ENCODE peak calls at places on chromosomes 4 and X, in nine cellular contexts. G is epithelial cell of esophagus, B is IMR-90, C is right atrium auricular region, N is tibial artery, I is AG10803, U is MM.1S, K is stomach, W is ovary. F is an unnamed sample.

GRCh38 chr4:107444-108429 is 16.6 kb upstream of the ZNF718 start:
- DNase-seq in G (no peak), B (no peak), C (no peak), N (no peak), I (no peak), U (no peak), K (no peak), W (no peak), F (no peak)

GRCh38 chr4:38488891-38489861 is 174.8 kb upstream of the KLF3 start:
- DNase-seq in G (no peak), B (no peak), C (no peak), N (no peak), I (no peak), U (no peak), K (no peak), W (no peak), F (peak; percentile 71)

GRCh38 chr4:6681191-6681590 is 12.5 kb upstream of the S100P start:
- DNase-seq in G (no peak), B (no peak), C (no peak), N (no peak), I (no peak), U (no peak), K (no peak), W (no peak), F (no peak)

GRCh38 chr4:24482871-24483270 is 101.5 kb downstream of the DHX15 start:
- DNase-seq in G (peak; percentile 44), B (peak; percentile 14), C (no peak), N (no peak), I (no peak), U (no peak), K (no peak), W (no peak), F (no peak)

GRCh38 chr4:8035371-8035780 is 95.7 kb upstream of the AFAP1 start:
- DNase-seq in G (peak; percentile 39), B (peak; percentile 51), C (no peak), N (no peak), I (peak; percentile 33), U (peak; percentile 48), K (no peak), W (no peak), F (peak; percentile 40)

GRCh38 chr4:181612240-181612639 is 631.0 kb upstream of the TENM3 start:
- DNase-seq in G (no peak), B (no peak), C (no peak), N (no peak), I (no peak), U (no peak), K (no peak), W (no peak), F (no peak)

GRCh38 chrX:73977542-73978169 is 326.3 kb upstream of the ZCCHC13 start:
- DNase-seq in G (no peak), B (no peak), C (no peak), N (no peak), I (no peak), U (peak; percentile 39), K (no peak), W (no peak), F (no peak)

GRCh38 chrX:109199726-109200125 is 282.2 kb downstream of the GUCY2F start:
- DNase-seq in G (no peak), B (no peak), C (no peak), N (no peak), I (peak; percentile 7), U (no peak), K (no peak), W (no peak), F (peak; percentile 63)

GRCh38 chrX:78199851-78200250 is 60.4 kb upstream of the TAF9B start:
- DNase-seq in G (peak; percentile 46), B (peak; percentile 8), C (no peak), N (no peak), I (peak; percentile 1), U (peak; percentile 36), K (no peak), W (no peak), F (peak; percentile 13)

DNA sequence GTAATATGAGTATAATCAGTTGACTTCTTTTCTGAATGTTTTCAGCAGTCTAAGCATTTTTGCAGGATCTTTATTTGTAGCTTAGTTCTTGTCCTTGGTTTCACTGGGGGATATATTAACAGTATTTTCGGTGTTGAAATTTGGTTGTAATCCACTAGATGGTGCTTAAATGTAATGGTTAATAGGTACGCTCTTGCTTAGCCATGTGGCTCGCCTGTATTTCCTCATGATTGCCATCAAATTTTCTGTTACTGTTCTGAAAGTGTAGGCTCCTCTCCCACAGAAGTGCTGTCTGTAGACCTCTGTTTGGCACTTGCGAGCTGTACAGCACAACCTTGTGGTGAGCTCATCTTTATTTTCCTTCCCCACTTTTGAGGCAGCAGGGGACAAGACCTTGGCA is 3.9 kb upstream of the FAAH2 start:
- DNase-seq in G (peak; percentile 9), B (no peak), C (no peak), N (no peak), I (no peak), U (peak; percentile 56), K (no peak), W (no peak), F (no peak)
- H3K4me3 ChIP-seq in G (no peak overlapping the region), B (no peak overlapping the region), C (no peak overlapping the region), N (no peak overlapping the region), I (no peak overlapping the region), U (peak overlapping the region; percentile 16), K (no peak overlapping the region), W (no peak overlapping the region), F (no peak overlapping the region)

DNA sequence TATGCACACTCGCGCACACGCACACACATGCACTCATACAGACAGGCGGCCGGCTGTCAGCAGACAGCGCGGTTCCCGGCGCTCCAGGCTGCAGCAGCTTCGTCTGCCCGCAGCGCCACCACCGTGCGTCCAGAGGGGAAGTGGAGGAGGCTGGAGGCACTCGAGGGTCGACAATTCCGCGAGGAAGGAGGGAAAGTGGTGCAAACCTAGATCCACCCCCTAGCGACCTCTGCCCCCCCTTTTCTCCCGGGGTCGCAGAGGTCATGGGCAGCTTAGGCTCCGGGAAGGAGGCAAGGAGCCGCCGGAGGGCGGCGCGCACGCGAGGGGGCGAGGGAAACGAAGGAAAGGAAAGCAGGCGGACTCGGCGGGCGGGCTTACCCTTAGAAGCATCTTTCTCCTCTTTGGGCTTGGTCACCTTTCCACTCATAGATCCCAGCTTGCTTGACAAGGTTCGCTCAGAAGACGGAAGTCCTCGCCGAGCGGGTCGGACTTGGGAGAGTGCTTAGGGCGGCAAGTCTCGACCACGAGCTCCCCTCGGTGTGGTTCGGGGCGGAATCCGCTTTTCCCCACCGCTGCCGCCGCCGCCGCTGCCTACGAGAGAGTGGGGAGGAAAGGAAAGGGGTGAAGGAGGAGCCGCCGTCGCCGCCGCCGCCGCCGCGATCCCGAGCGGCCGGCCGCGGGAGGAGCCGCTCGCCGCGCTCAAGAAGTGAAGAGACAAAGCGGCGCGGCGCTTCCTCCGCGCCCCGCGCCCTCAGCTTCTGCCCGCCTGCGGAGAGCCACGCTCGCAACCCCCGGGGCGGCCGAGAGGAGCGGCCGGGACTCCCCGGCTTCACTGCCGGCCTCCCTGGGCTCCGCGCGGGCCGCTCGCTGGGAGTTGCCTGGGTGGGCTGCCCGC is 326.6 kb upstream of the F9 start:
- DNase-seq in G (peak; percentile 30), B (no peak), C (no peak), N (no peak), I (peak; percentile 27), U (peak; percentile 17), K (peak; percentile 36), W (peak; percentile 46), F (peak; percentile 25)
- TF ChIP-seq CTCF in G (no peak), B (no peak), C (no peak), N (no peak), I (peak; percentile 10), U (peak; percentile 28), K (no peak), W (no peak), F (no peak)

GRCh38 chr4:46124773-46125172 is 919 bp upstream of the GABRG1 start:
- DNase-seq in G (no peak), B (no peak), C (no peak), N (no peak), I (no peak), U (no peak), K (no peak), W (peak; percentile 52), F (no peak)

DNA sequence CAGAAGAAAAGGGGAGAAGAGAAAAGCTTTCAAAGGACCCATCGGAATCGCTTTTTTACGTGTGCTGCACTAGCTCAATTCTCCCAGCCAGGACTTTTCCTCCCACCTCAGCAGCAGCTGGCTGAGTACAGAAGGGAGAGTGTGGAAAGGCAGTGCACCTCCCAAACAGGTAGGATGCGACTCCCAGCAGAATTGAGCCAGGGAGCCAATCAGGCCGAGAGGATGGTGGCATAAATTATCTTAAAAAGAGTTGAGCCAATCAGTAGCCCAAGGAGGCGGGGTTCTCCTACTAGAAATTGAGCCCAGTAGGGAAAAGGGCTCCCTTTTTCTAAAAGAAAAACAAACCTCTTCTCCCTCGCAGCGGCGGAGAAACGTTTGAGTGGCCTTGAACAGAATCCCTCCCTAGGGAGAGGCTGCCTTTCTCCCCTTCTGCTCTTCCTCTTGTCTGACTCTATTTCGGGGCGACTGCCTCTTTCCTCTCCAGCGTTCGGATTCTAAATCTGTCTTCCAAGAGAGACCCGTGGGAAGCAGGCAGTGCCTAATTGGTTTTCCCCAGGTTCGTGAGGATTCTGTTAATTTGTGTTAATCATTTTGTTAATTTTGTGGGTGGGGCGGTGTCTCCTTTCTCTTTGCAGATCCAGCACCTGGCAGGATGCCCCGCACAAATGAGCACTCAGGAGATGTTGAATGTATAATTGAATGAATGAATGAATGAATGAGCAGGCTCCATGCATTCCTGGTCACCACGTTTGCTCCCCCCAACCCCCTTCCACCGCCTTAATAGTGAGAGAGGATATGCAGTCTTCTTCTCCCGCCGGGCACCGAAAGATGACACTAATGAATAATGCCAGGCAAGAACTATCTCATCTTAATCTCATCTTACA is at the start of gene GABRG1:
- DNase-seq in G (no peak), B (no peak), C (no peak), N (no peak), I (no peak), U (no peak), K (no peak), W (no peak), F (no peak)
- H3K4me3 ChIP-seq in G (no peak within 1 kb of the TSS), B (no peak within 1 kb of the TSS), C (no peak within 1 kb of the TSS), N (no peak within 1 kb of the TSS), I (no peak within 1 kb of the TSS), U (no peak within 1 kb of the TSS), K (peak within 1 kb of the TSS; percentile 15), W (no peak within 1 kb of the TSS), F (no peak within 1 kb of the TSS)

DNA sequence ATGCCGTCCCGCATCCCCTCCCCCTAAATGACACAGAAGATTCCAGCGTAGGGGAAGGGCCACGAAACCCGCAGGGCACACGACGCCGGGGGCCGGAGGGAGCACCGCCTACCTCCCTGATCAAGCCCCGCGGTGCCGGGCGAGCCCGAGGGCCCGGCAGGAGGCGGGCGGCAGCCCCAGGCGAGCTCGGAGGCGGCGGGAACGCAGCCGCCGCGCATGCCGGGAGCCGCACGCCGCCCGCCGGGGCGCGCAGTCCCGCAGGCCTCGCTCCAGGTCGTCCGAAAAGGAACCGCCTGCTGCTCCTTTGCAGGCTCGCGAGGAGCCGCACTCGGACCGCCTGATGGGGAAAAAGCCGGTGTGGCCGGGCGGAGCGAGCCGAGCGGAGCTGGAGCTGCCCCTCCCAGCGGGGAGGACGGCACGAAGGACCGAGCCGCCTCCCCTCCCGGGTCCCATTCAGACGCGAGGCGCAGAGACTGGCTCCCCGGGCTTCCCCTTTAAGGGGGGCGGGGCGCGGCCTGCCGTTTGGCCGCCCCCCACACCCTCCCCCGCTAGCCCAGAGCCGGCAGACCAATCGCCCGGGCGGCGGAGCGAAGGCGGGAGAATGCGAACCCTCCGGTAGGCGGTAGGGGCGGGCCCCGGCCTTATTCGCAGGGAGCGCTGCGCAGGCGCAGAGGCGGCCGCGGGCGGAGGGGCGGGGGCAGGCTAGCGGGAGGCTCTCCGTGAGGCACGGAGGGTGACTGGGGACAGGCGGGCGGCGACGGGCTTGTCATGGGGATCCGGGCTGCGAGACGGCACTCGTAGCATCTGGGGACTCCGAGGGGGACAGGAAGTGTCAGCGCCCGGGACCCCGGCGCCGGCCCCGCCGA is 561 bp upstream of the ING2 start:
- DNase-seq in G (peak; percentile 99), B (peak; percentile 96), C (peak; percentile 96), N (peak; percentile 100), I (peak; percentile 97), U (peak; percentile 98), K (peak; percentile 100), W (peak; percentile 100), F (peak; percentile 96)
- TF ChIP-seq CTCF in G (peak; percentile 22), B (peak; percentile 44), C (peak; percentile 38), N (peak; percentile 23), I (peak; percentile 21), U (no peak), K (peak; percentile 11), W (peak; percentile 73), F (no peak)

F was measured in fibroblast of the aortic adventitia.